ENCODE peak calls at places on chromosome 2, in ten cellular contexts. One of them, this sample, is unnamed.

GRCh38 chr2:125526093-125526492 is 1129.9 kb upstream of the GYPC start:
- DNase-seq in WTC11: no peak
- DNase-seq in right lobe of liver: no peak
- DNase-seq in neural crest cell: no peak
- DNase-seq in fibroblast of mammary gland: no peak
- DNase-seq in NB4: no peak
- DNase-seq in IMR-90: no peak
- DNase-seq in lung: no peak
- DNase-seq in upper lobe of right lung: no peak
- DNase-seq in mucosa of descending colon: no peak
- DNase-seq in this sample: no peak

GRCh38 chr2:199848323-199848722 is 2.7 kb downstream of the FTCDNL1 start:
- DNase-seq in lung: no peak
- DNase-seq in upper lobe of right lung: no peak
- DNase-seq in fibroblast of mammary gland: no peak
- DNase-seq in NB4: no peak
- DNase-seq in neural crest cell: no peak
- DNase-seq in right lobe of liver: no peak
- DNase-seq in mucosa of descending colon: no peak
- DNase-seq in IMR-90: no peak
- DNase-seq in WTC11: no peak
- DNase-seq in this sample: no peak

GRCh38 chr2:157785866-157786662 is 90.1 kb downstream of the ACVR1 start:
- DNase-seq in mucosa of descending colon: no peak
- DNase-seq in fibroblast of mammary gland: peak
- DNase-seq in upper lobe of right lung: no peak
- DNase-seq in right lobe of liver: no peak
- DNase-seq in IMR-90: peak
- DNase-seq in lung: no peak
- DNase-seq in NB4: no peak
- DNase-seq in neural crest cell: no peak
- DNase-seq in WTC11: no peak
- DNase-seq in this sample: no peak

GRCh38 chr2:144331652-144332355 is 188.1 kb downstream of the ZEB2 start:
- DNase-seq in right lobe of liver: no peak
- DNase-seq in WTC11: peak
- DNase-seq in upper lobe of right lung: no peak
- DNase-seq in IMR-90: no peak
- DNase-seq in neural crest cell: no peak
- DNase-seq in NB4: no peak
- DNase-seq in fibroblast of mammary gland: no peak
- DNase-seq in lung: no peak
- DNase-seq in mucosa of descending colon: peak
- DNase-seq in this sample: peak

GRCh38 chr2:117470311-117471095 is 344.0 kb upstream of the DDX18 start:
- DNase-seq in WTC11: peak
- DNase-seq in IMR-90: no peak
- DNase-seq in upper lobe of right lung: no peak
- DNase-seq in mucosa of descending colon: peak
- DNase-seq in NB4: peak
- DNase-seq in lung: no peak
- DNase-seq in neural crest cell: peak
- DNase-seq in fibroblast of mammary gland: peak
- DNase-seq in right lobe of liver: no peak
- DNase-seq in this sample: no peak

GRCh38 chr2:136162438-136162837 is 44.5 kb upstream of the CXCR4 start:
- DNase-seq in neural crest cell: no peak
- DNase-seq in fibroblast of mammary gland: no peak
- DNase-seq in NB4: no peak
- DNase-seq in mucosa of descending colon: no peak
- DNase-seq in upper lobe of right lung: no peak
- DNase-seq in right lobe of liver: no peak
- DNase-seq in WTC11: no peak
- DNase-seq in IMR-90: no peak
- DNase-seq in lung: no peak
- DNase-seq in this sample: no peak

GRCh38 chr2:60070851-60071250 is 482.6 kb downstream of the BCL11A start:
- DNase-seq in fibroblast of mammary gland: no peak
- DNase-seq in IMR-90: no peak
- DNase-seq in NB4: no peak
- DNase-seq in neural crest cell: no peak
- DNase-seq in lung: no peak
- DNase-seq in WTC11: no peak
- DNase-seq in right lobe of liver: no peak
- DNase-seq in upper lobe of right lung: no peak
- DNase-seq in mucosa of descending colon: no peak
- DNase-seq in this sample: no peak

GRCh38 chr2:36338827-36339145 is 16.8 kb upstream of the CRIM1 start:
- DNase-seq in right lobe of liver: no peak
- DNase-seq in fibroblast of mammary gland: no peak
- DNase-seq in lung: no peak
- DNase-seq in NB4: no peak
- DNase-seq in IMR-90: peak
- DNase-seq in mucosa of descending colon: no peak
- DNase-seq in upper lobe of right lung: no peak
- DNase-seq in neural crest cell: no peak
- DNase-seq in WTC11: no peak
- DNase-seq in this sample: no peak

GRCh38 chr2:94982661-94983060 is 42.8 kb upstream of the MAL start:
- DNase-seq in right lobe of liver: no peak
- DNase-seq in neural crest cell: no peak
- DNase-seq in fibroblast of mammary gland: peak
- DNase-seq in IMR-90: peak
- DNase-seq in NB4: peak
- DNase-seq in WTC11: no peak
- DNase-seq in upper lobe of right lung: no peak
- DNase-seq in lung: no peak
- DNase-seq in mucosa of descending colon: no peak
- DNase-seq in this sample: no peak

GRCh38 chr2:206423147-206423546 is 20.2 kb upstream of the ADAM23 start:
- DNase-seq in right lobe of liver: no peak
- DNase-seq in IMR-90: no peak
- DNase-seq in mucosa of descending colon: no peak
- DNase-seq in WTC11: peak
- DNase-seq in fibroblast of mammary gland: peak
- DNase-seq in lung: no peak
- DNase-seq in upper lobe of right lung: no peak
- DNase-seq in NB4: no peak
- DNase-seq in neural crest cell: no peak
- DNase-seq in this sample: no peak

GRCh38 chr2:67085146-67085545 is 312.0 kb upstream of the ETAA1 start:
- DNase-seq in lung: no peak
- DNase-seq in WTC11: no peak
- DNase-seq in neural crest cell: no peak
- DNase-seq in upper lobe of right lung: no peak
- DNase-seq in fibroblast of mammary gland: no peak
- DNase-seq in mucosa of descending colon: no peak
- DNase-seq in NB4: no peak
- DNase-seq in right lobe of liver: no peak
- DNase-seq in IMR-90: no peak
- DNase-seq in this sample: no peak

GRCh38 chr2:171485116-171485515 is 37.2 kb upstream of the CYBRD1 start:
- DNase-seq in fibroblast of mammary gland: no peak
- DNase-seq in WTC11: no peak
- DNase-seq in right lobe of liver: no peak
- DNase-seq in mucosa of descending colon: no peak
- DNase-seq in lung: no peak
- DNase-seq in upper lobe of right lung: no peak
- DNase-seq in neural crest cell: no peak
- DNase-seq in NB4: no peak
- DNase-seq in IMR-90: peak
- DNase-seq in this sample: no peak

GRCh38 chr2:230868151-230868946 is 3.6 kb downstream of the ITM2C start:
- DNase-seq in right lobe of liver: no peak
- DNase-seq in IMR-90: no peak
- DNase-seq in WTC11: peak
- DNase-seq in lung: no peak
- DNase-seq in fibroblast of mammary gland: no peak
- DNase-seq in upper lobe of right lung: no peak
- DNase-seq in mucosa of descending colon: peak
- DNase-seq in neural crest cell: no peak
- DNase-seq in NB4: no peak
- DNase-seq in this sample: no peak

GRCh38 chr2:230864605-230865323 is at the start of gene ITM2C:
- DNase-seq in right lobe of liver: no peak
- DNase-seq in fibroblast of mammary gland: peak
- DNase-seq in mucosa of descending colon: peak
- DNase-seq in lung: no peak
- DNase-seq in IMR-90: peak
- DNase-seq in neural crest cell: peak
- DNase-seq in upper lobe of right lung: peak
- DNase-seq in NB4: peak
- DNase-seq in WTC11: peak
- DNase-seq in this sample: no peak

GRCh38 chr2:230865766-230866703 is 1.3 kb downstream of the ITM2C start:
- DNase-seq in fibroblast of mammary gland: no peak
- DNase-seq in WTC11: peak
- DNase-seq in neural crest cell: no peak
- DNase-seq in NB4: peak
- DNase-seq in right lobe of liver: no peak
- DNase-seq in upper lobe of right lung: no peak
- DNase-seq in lung: no peak
- DNase-seq in IMR-90: no peak
- DNase-seq in mucosa of descending colon: peak
- DNase-seq in this sample: no peak

GRCh38 chr2:230865324-230865765 is 603 bp downstream of the ITM2C start:
- DNase-seq in upper lobe of right lung: no peak
- DNase-seq in fibroblast of mammary gland: no peak
- DNase-seq in lung: no peak
- DNase-seq in NB4: peak
- DNase-seq in right lobe of liver: no peak
- DNase-seq in neural crest cell: no peak
- DNase-seq in IMR-90: no peak
- DNase-seq in WTC11: peak
- DNase-seq in mucosa of descending colon: peak
- DNase-seq in this sample: no peak

GRCh38 chr2:230866704-230867561 is 2.2 kb downstream of the ITM2C start:
- DNase-seq in WTC11: no peak
- DNase-seq in upper lobe of right lung: no peak
- DNase-seq in mucosa of descending colon: peak
- DNase-seq in right lobe of liver: no peak
- DNase-seq in lung: no peak
- DNase-seq in NB4: peak
- DNase-seq in fibroblast of mammary gland: peak
- DNase-seq in neural crest cell: no peak
- DNase-seq in IMR-90: peak
- DNase-seq in this sample: no peak
- TF ChIP-seq CTCF in WTC11: no peak
- TF ChIP-seq CTCF in upper lobe of right lung: no peak
- TF ChIP-seq CTCF in mucosa of descending colon: no peak
- TF ChIP-seq CTCF in right lobe of liver: no peak
- TF ChIP-seq CTCF in lung: no peak
- TF ChIP-seq CTCF in NB4: peak
- TF ChIP-seq CTCF in fibroblast of mammary gland: no peak
- TF ChIP-seq CTCF in neural crest cell: no peak
- TF ChIP-seq CTCF in IMR-90: no peak
- TF ChIP-seq CTCF in this sample: no peak

GRCh38 chr2:71282493-71282892 is 49.1 kb upstream of the ZNF638 start:
- DNase-seq in WTC11: no peak
- DNase-seq in fibroblast of mammary gland: peak
- DNase-seq in mucosa of descending colon: no peak
- DNase-seq in neural crest cell: no peak
- DNase-seq in IMR-90: no peak
- DNase-seq in lung: no peak
- DNase-seq in upper lobe of right lung: no peak
- DNase-seq in right lobe of liver: no peak
- DNase-seq in NB4: peak
- DNase-seq in this sample: no peak
- TF ChIP-seq CTCF in WTC11: no peak
- TF ChIP-seq CTCF in fibroblast of mammary gland: peak
- TF ChIP-seq CTCF in mucosa of descending colon: no peak
- TF ChIP-seq CTCF in neural crest cell: no peak
- TF ChIP-seq CTCF in IMR-90: no peak
- TF ChIP-seq CTCF in lung: no peak
- TF ChIP-seq CTCF in upper lobe of right lung: no peak
- TF ChIP-seq CTCF in right lobe of liver: peak
- TF ChIP-seq CTCF in NB4: peak
- TF ChIP-seq CTCF in this sample: no peak

DNA sequence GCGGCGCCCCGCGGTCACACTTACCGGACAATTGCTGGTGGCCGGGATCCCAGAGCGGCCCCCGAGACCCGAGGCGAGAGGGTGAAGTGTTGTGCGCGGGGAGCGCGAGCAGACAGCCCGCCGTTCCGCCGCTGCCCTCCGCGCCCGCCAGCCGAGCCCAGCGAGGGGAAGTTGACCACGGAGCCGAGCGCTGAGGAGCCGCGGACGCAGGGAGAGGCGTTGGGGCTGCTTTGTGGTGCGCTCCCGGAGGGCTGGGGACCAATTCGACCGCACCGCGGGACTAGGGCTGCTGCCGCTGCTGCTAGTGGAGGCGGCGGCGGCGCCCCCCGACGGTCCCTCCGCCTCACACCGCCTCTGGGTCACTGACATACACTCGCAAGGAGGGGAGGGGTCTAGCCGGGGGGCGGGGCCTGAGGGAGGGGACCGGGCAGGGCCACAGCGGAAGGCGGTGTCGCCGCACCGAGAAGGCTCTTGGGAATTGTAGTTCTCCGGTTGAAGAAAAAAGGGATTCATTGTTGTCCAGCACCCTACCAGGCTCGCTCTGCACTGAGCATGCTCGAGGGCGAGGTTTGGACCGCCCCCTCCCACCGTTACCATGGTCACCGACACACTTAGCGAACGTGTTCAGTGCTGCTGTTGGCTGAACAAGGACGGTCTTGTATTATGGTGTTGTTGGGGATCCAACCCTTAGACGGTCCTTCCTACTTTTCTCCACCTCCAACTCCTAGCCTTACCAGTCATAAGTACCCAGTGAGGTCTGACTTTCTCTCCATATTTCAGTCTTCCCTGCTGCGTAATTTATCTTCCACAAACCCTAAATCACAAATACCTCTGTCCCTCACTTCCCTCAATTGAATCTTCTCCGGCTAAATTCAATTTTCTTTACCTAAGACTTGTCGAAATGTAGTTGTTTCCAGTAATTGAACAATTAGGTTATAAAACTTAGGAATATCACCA is at the start of gene PELI1:
- DNase-seq in lung: peak
- DNase-seq in mucosa of descending colon: peak
- DNase-seq in IMR-90: peak
- DNase-seq in WTC11: peak
- DNase-seq in upper lobe of right lung: peak
- DNase-seq in NB4: peak
- DNase-seq in right lobe of liver: peak
- DNase-seq in fibroblast of mammary gland: peak
- DNase-seq in neural crest cell: peak
- DNase-seq in this sample: peak
- TF ChIP-seq CTCF in lung: no peak
- TF ChIP-seq CTCF in mucosa of descending colon: no peak
- TF ChIP-seq CTCF in IMR-90: peak
- TF ChIP-seq CTCF in WTC11: no peak
- TF ChIP-seq CTCF in upper lobe of right lung: peak
- TF ChIP-seq CTCF in NB4: no peak
- TF ChIP-seq CTCF in right lobe of liver: peak
- TF ChIP-seq CTCF in fibroblast of mammary gland: no peak
- TF ChIP-seq CTCF in neural crest cell: no peak
- TF ChIP-seq CTCF in this sample: no peak

DNA sequence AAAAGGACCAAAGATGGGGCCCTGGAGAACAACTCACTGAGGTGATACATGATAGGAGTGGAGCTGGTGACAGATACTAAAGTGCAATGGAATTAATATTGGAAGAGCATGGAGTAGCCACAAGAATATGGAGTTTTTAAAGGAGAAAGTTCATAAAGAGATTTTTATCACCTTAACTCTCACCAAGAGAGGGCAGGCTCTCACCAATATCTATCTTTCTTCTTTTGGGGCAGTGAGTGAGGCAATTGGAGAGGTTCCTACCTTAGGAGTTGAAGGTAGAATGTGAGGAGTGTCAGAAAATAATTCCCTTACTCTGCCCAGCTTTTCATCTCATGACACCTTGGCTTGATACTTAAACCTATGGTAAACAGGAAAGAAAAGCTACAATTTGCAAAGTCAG is 233.7 kb upstream of the CWC22 start:
- DNase-seq in neural crest cell: no peak
- DNase-seq in mucosa of descending colon: no peak
- DNase-seq in WTC11: no peak
- DNase-seq in lung: no peak
- DNase-seq in fibroblast of mammary gland: peak
- DNase-seq in right lobe of liver: no peak
- DNase-seq in upper lobe of right lung: no peak
- DNase-seq in IMR-90: peak
- DNase-seq in NB4: peak
- DNase-seq in this sample: no peak
- TF ChIP-seq CTCF in neural crest cell: no peak
- TF ChIP-seq CTCF in mucosa of descending colon: no peak
- TF ChIP-seq CTCF in WTC11: no peak
- TF ChIP-seq CTCF in lung: no peak
- TF ChIP-seq CTCF in fibroblast of mammary gland: peak
- TF ChIP-seq CTCF in right lobe of liver: peak
- TF ChIP-seq CTCF in upper lobe of right lung: no peak
- TF ChIP-seq CTCF in IMR-90: peak
- TF ChIP-seq CTCF in NB4: no peak
- TF ChIP-seq CTCF in this sample: no peak

This sample was measured in CD14-positive monocyte.